ENCODE peak calls at places on chromosomes 11 and 22, in eight cellular contexts. One of them, this sample, is unnamed.

GRCh38 chr11:66002648-66003225 is 434 bp downstream of the BANF1 start:
- DNase-seq in kidney: no peak
- DNase-seq in colonic mucosa: peak; percentile 67
- DNase-seq in effector memory CD4-positive, alpha-beta T cell: no peak
- DNase-seq in psoas muscle: peak; percentile 91
- DNase-seq in IMR-90: peak; percentile 48
- DNase-seq in thoracic aorta: no peak
- DNase-seq in suprapubic skin: no peak
- DNase-seq in this sample: no peak

GRCh38 chr11:86291466-86292262 is 10.4 kb upstream of the HIKESHI start:
- DNase-seq in effector memory CD4-positive, alpha-beta T cell: peak; percentile 38
- DNase-seq in suprapubic skin: no peak
- DNase-seq in psoas muscle: no peak
- DNase-seq in colonic mucosa: peak; percentile 57
- DNase-seq in thoracic aorta: no peak
- DNase-seq in IMR-90: peak; percentile 55
- DNase-seq in kidney: no peak
- DNase-seq in this sample: no peak

GRCh38 chr11:70489276-70489675 is 90.9 kb downstream of the CTTN start:
- DNase-seq in colonic mucosa: no peak
- DNase-seq in psoas muscle: peak; percentile 21
- DNase-seq in effector memory CD4-positive, alpha-beta T cell: no peak
- DNase-seq in IMR-90: no peak
- DNase-seq in thoracic aorta: no peak
- DNase-seq in kidney: peak; percentile 34
- DNase-seq in suprapubic skin: no peak
- DNase-seq in this sample: peak; percentile 32

GRCh38 chr11:123100378-123101085 is 38.6 kb upstream of the HSPA8 start:
- DNase-seq in IMR-90: no peak
- DNase-seq in suprapubic skin: no peak
- DNase-seq in colonic mucosa: no peak
- DNase-seq in thoracic aorta: no peak
- DNase-seq in kidney: no peak
- DNase-seq in effector memory CD4-positive, alpha-beta T cell: no peak
- DNase-seq in psoas muscle: peak; percentile 60
- DNase-seq in this sample: no peak

GRCh38 chr11:128496684-128497056 is 90.7 kb downstream of the ETS1 start:
- DNase-seq in psoas muscle: peak; percentile 72
- DNase-seq in suprapubic skin: no peak
- DNase-seq in IMR-90: no peak
- DNase-seq in kidney: no peak
- DNase-seq in thoracic aorta: no peak
- DNase-seq in colonic mucosa: no peak
- DNase-seq in effector memory CD4-positive, alpha-beta T cell: no peak
- DNase-seq in this sample: no peak

GRCh38 chr11:126212089-126212660 is 593 bp downstream of the FAM118B start:
- DNase-seq in kidney: no peak
- DNase-seq in thoracic aorta: no peak
- DNase-seq in effector memory CD4-positive, alpha-beta T cell: no peak
- DNase-seq in suprapubic skin: no peak
- DNase-seq in psoas muscle: no peak
- DNase-seq in IMR-90: peak; percentile 24
- DNase-seq in colonic mucosa: no peak
- DNase-seq in this sample: no peak

GRCh38 chr11:78935408-78936101 is 360.9 kb upstream of the NARS2 start:
- DNase-seq in IMR-90: no peak
- DNase-seq in colonic mucosa: no peak
- DNase-seq in thoracic aorta: no peak
- DNase-seq in effector memory CD4-positive, alpha-beta T cell: no peak
- DNase-seq in kidney: no peak
- DNase-seq in suprapubic skin: no peak
- DNase-seq in psoas muscle: no peak
- DNase-seq in this sample: no peak

GRCh38 chr11:27902981-27903624 is 202.8 kb upstream of the BDNF start:
- DNase-seq in suprapubic skin: no peak
- DNase-seq in effector memory CD4-positive, alpha-beta T cell: no peak
- DNase-seq in thoracic aorta: no peak
- DNase-seq in psoas muscle: no peak
- DNase-seq in kidney: no peak
- DNase-seq in colonic mucosa: no peak
- DNase-seq in IMR-90: peak; percentile 73
- DNase-seq in this sample: no peak

GRCh38 chr11:127027000-127027399 is 26.4 kb upstream of the KIRREL3 start:
- DNase-seq in psoas muscle: no peak
- DNase-seq in thoracic aorta: no peak
- DNase-seq in colonic mucosa: no peak
- DNase-seq in kidney: no peak
- DNase-seq in suprapubic skin: no peak
- DNase-seq in effector memory CD4-positive, alpha-beta T cell: no peak
- DNase-seq in IMR-90: no peak
- DNase-seq in this sample: no peak

GRCh38 chr11:19441752-19442553 is 201.2 kb upstream of the E2F8 start:
- DNase-seq in suprapubic skin: no peak
- DNase-seq in thoracic aorta: peak; percentile 13
- DNase-seq in kidney: peak; percentile 66
- DNase-seq in colonic mucosa: no peak
- DNase-seq in effector memory CD4-positive, alpha-beta T cell: no peak
- DNase-seq in IMR-90: peak; percentile 98
- DNase-seq in psoas muscle: no peak
- DNase-seq in this sample: no peak

GRCh38 chr11:1082346-1082727 is 7.7 kb downstream of the MUC2 start:
- DNase-seq in effector memory CD4-positive, alpha-beta T cell: no peak
- DNase-seq in psoas muscle: peak; percentile 46
- DNase-seq in kidney: peak; percentile 59
- DNase-seq in colonic mucosa: no peak
- DNase-seq in thoracic aorta: no peak
- DNase-seq in IMR-90: no peak
- DNase-seq in suprapubic skin: no peak
- DNase-seq in this sample: peak; percentile 53

GRCh38 chr11:8257003-8257664 is 6.5 kb downstream of the LMO1 start:
- DNase-seq in thoracic aorta: no peak
- DNase-seq in kidney: no peak
- DNase-seq in suprapubic skin: no peak
- DNase-seq in effector memory CD4-positive, alpha-beta T cell: no peak
- DNase-seq in IMR-90: no peak
- DNase-seq in psoas muscle: no peak
- DNase-seq in colonic mucosa: no peak
- DNase-seq in this sample: peak; percentile 40

GRCh38 chr22:25199726-25200520 is at the start of gene CRYBB3:
- DNase-seq in suprapubic skin: no peak
- DNase-seq in thoracic aorta: no peak
- DNase-seq in kidney: no peak
- DNase-seq in IMR-90: no peak
- DNase-seq in psoas muscle: no peak
- DNase-seq in colonic mucosa: no peak
- DNase-seq in effector memory CD4-positive, alpha-beta T cell: no peak
- DNase-seq in this sample: peak; percentile 52

GRCh38 chr11:69982675-69983570 is 95.2 kb upstream of the ANO1 start:
- DNase-seq in effector memory CD4-positive, alpha-beta T cell: no peak
- DNase-seq in colonic mucosa: no peak
- DNase-seq in psoas muscle: peak; percentile 25
- DNase-seq in kidney: peak; percentile 22
- DNase-seq in thoracic aorta: no peak
- DNase-seq in IMR-90: no peak
- DNase-seq in suprapubic skin: no peak
- DNase-seq in this sample: no peak

GRCh38 chr11:36569095-36569494 is 1.3 kb downstream of the RAG1 start:
- DNase-seq in effector memory CD4-positive, alpha-beta T cell: no peak
- DNase-seq in thoracic aorta: no peak
- DNase-seq in suprapubic skin: no peak
- DNase-seq in IMR-90: no peak
- DNase-seq in colonic mucosa: no peak
- DNase-seq in psoas muscle: no peak
- DNase-seq in kidney: no peak
- DNase-seq in this sample: no peak
- H3K4me1 ChIP-seq in effector memory CD4-positive, alpha-beta T cell: no peaks in the 10 kb centered on the region
- H3K4me1 ChIP-seq in thoracic aorta: peaks cover 5% of the 10 kb centered on the region
- H3K4me1 ChIP-seq in suprapubic skin: no peaks in the 10 kb centered on the region
- H3K4me1 ChIP-seq in IMR-90: no peaks in the 10 kb centered on the region
- H3K4me1 ChIP-seq in colonic mucosa: no peaks in the 10 kb centered on the region
- H3K4me1 ChIP-seq in psoas muscle: no peaks in the 10 kb centered on the region
- H3K4me1 ChIP-seq in kidney: no peaks in the 10 kb centered on the region
- H3K4me1 ChIP-seq in this sample: no peaks in the 10 kb centered on the region

GRCh38 chr11:67468509-67468834 is 579 bp downstream of the TMEM134 start:
- DNase-seq in effector memory CD4-positive, alpha-beta T cell: no peak
- DNase-seq in IMR-90: no peak
- DNase-seq in suprapubic skin: no peak
- DNase-seq in psoas muscle: no peak
- DNase-seq in thoracic aorta: no peak
- DNase-seq in colonic mucosa: peak; percentile 61
- DNase-seq in kidney: no peak
- DNase-seq in this sample: no peak
- H3K4me1 ChIP-seq in effector memory CD4-positive, alpha-beta T cell: peaks cover 42% of the 10 kb centered on the region
- H3K4me1 ChIP-seq in IMR-90: peaks cover 9% of the 10 kb centered on the region
- H3K4me1 ChIP-seq in suprapubic skin: peaks cover 54% of the 10 kb centered on the region
- H3K4me1 ChIP-seq in psoas muscle: peaks cover 19% of the 10 kb centered on the region
- H3K4me1 ChIP-seq in thoracic aorta: peaks cover 44% of the 10 kb centered on the region
- H3K4me1 ChIP-seq in colonic mucosa: peaks cover 18% of the 10 kb centered on the region
- H3K4me1 ChIP-seq in kidney: peaks cover 12% of the 10 kb centered on the region
- H3K4me1 ChIP-seq in this sample: peaks cover 26% of the 10 kb centered on the region

GRCh38 chr11:118010738-118011461 is 24.7 kb downstream of the IL10RA start:
- DNase-seq in effector memory CD4-positive, alpha-beta T cell: no peak
- DNase-seq in psoas muscle: peak; percentile 66
- DNase-seq in IMR-90: no peak
- DNase-seq in thoracic aorta: no peak
- DNase-seq in kidney: no peak
- DNase-seq in colonic mucosa: peak; percentile 43
- DNase-seq in suprapubic skin: peak; percentile 80
- DNase-seq in this sample: peak; percentile 81

GRCh38 chr11:118015385-118015841 is 29.2 kb downstream of the IL10RA start:
- DNase-seq in colonic mucosa: no peak
- DNase-seq in thoracic aorta: no peak
- DNase-seq in IMR-90: no peak
- DNase-seq in suprapubic skin: peak; percentile 50
- DNase-seq in psoas muscle: no peak
- DNase-seq in kidney: no peak
- DNase-seq in effector memory CD4-positive, alpha-beta T cell: no peak
- DNase-seq in this sample: no peak

GRCh38 chr11:118016094-118016493 is 29.9 kb downstream of the IL10RA start:
- DNase-seq in suprapubic skin: no peak
- DNase-seq in colonic mucosa: no peak
- DNase-seq in kidney: no peak
- DNase-seq in effector memory CD4-positive, alpha-beta T cell: no peak
- DNase-seq in thoracic aorta: no peak
- DNase-seq in psoas muscle: no peak
- DNase-seq in IMR-90: no peak
- DNase-seq in this sample: no peak

GRCh38 chr11:118012083-118012669 is 26.0 kb downstream of the IL10RA start:
- DNase-seq in colonic mucosa: no peak
- DNase-seq in IMR-90: peak; percentile 1
- DNase-seq in suprapubic skin: peak; percentile 78
- DNase-seq in kidney: no peak
- DNase-seq in effector memory CD4-positive, alpha-beta T cell: no peak
- DNase-seq in thoracic aorta: no peak
- DNase-seq in psoas muscle: peak; percentile 56
- DNase-seq in this sample: peak; percentile 76

GRCh38 chr11:118014022-118014421 is 27.8 kb downstream of the IL10RA start:
- DNase-seq in thoracic aorta: no peak
- DNase-seq in kidney: no peak
- DNase-seq in effector memory CD4-positive, alpha-beta T cell: no peak
- DNase-seq in colonic mucosa: no peak
- DNase-seq in IMR-90: no peak
- DNase-seq in psoas muscle: no peak
- DNase-seq in suprapubic skin: no peak
- DNase-seq in this sample: no peak
- H3K4me1 ChIP-seq in thoracic aorta: no peaks in the 10 kb centered on the region
- H3K4me1 ChIP-seq in kidney: peaks cover 9% of the 10 kb centered on the region
- H3K4me1 ChIP-seq in effector memory CD4-positive, alpha-beta T cell: peaks cover 62% of the 10 kb centered on the region
- H3K4me1 ChIP-seq in colonic mucosa: no peaks in the 10 kb centered on the region
- H3K4me1 ChIP-seq in IMR-90: no peaks in the 10 kb centered on the region
- H3K4me1 ChIP-seq in psoas muscle: no peaks in the 10 kb centered on the region
- H3K4me1 ChIP-seq in suprapubic skin: peaks cover 30% of the 10 kb centered on the region
- H3K4me1 ChIP-seq in this sample: peaks cover 25% of the 10 kb centered on the region

GRCh38 chr11:68828155-68828931 is 13.4 kb downstream of the CPT1A start:
- DNase-seq in suprapubic skin: no peak
- DNase-seq in psoas muscle: no peak
- DNase-seq in effector memory CD4-positive, alpha-beta T cell: no peak
- DNase-seq in thoracic aorta: no peak
- DNase-seq in kidney: no peak
- DNase-seq in IMR-90: no peak
- DNase-seq in colonic mucosa: no peak
- DNase-seq in this sample: no peak
- H3K4me1 ChIP-seq in suprapubic skin: peaks cover 38% of the 10 kb centered on the region
- H3K4me1 ChIP-seq in psoas muscle: peaks cover 33% of the 10 kb centered on the region
- H3K4me1 ChIP-seq in effector memory CD4-positive, alpha-beta T cell: peaks cover 5% of the 10 kb centered on the region
- H3K4me1 ChIP-seq in thoracic aorta: peaks cover 43% of the 10 kb centered on the region
- H3K4me1 ChIP-seq in kidney: peaks cover 5% of the 10 kb centered on the region
- H3K4me1 ChIP-seq in IMR-90: peaks cover 3% of the 10 kb centered on the region
- H3K4me1 ChIP-seq in colonic mucosa: peaks cover 29% of the 10 kb centered on the region
- H3K4me1 ChIP-seq in this sample: peaks cover 50% of the 10 kb centered on the region

GRCh38 chr11:76753950-76754349 is 29.2 kb upstream of the TSKU start:
- DNase-seq in effector memory CD4-positive, alpha-beta T cell: no peak
- DNase-seq in colonic mucosa: no peak
- DNase-seq in kidney: no peak
- DNase-seq in suprapubic skin: no peak
- DNase-seq in psoas muscle: no peak
- DNase-seq in thoracic aorta: no peak
- DNase-seq in IMR-90: no peak
- DNase-seq in this sample: no peak

GRCh38 chr11:76752321-76753175 is 30.6 kb upstream of the TSKU start:
- DNase-seq in colonic mucosa: peak; percentile 90
- DNase-seq in IMR-90: peak; percentile 88
- DNase-seq in thoracic aorta: peak; percentile 84
- DNase-seq in effector memory CD4-positive, alpha-beta T cell: no peak
- DNase-seq in psoas muscle: peak; percentile 94
- DNase-seq in kidney: peak; percentile 90
- DNase-seq in suprapubic skin: peak; percentile 95
- DNase-seq in this sample: peak; percentile 82

GRCh38 chr11:76748931-76749330 is 34.2 kb upstream of the TSKU start:
- DNase-seq in suprapubic skin: no peak
- DNase-seq in colonic mucosa: no peak
- DNase-seq in effector memory CD4-positive, alpha-beta T cell: no peak
- DNase-seq in thoracic aorta: no peak
- DNase-seq in psoas muscle: no peak
- DNase-seq in IMR-90: no peak
- DNase-seq in kidney: no peak
- DNase-seq in this sample: no peak

GRCh38 chr11:76750067-76750466 is 33.1 kb upstream of the TSKU start:
- DNase-seq in effector memory CD4-positive, alpha-beta T cell: no peak
- DNase-seq in psoas muscle: no peak
- DNase-seq in kidney: no peak
- DNase-seq in suprapubic skin: no peak
- DNase-seq in IMR-90: no peak
- DNase-seq in colonic mucosa: no peak
- DNase-seq in thoracic aorta: no peak
- DNase-seq in this sample: no peak

DNA sequence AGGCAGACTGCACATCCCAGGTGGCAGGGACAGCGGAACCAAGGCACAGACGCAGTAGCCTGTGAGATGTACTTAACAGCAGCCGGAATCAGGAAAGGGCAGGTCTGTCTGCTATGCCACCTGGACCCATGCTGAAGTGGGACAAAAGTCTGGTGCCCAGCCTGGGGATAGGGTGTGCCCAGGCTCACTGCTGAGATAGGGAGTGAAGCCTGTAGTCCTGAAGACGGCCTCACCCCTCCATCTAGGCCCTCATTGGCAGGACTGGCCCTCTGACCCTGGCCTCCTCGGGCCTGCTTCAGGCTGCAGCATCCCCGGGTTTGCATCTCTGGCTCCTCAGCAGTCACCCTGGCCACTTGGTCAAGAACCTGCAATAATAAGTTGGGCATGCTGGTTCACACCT is 32.4 kb upstream of the TSKU start:
- DNase-seq in colonic mucosa: no peak
- DNase-seq in IMR-90: no peak
- DNase-seq in kidney: no peak
- DNase-seq in thoracic aorta: no peak
- DNase-seq in suprapubic skin: no peak
- DNase-seq in psoas muscle: no peak
- DNase-seq in effector memory CD4-positive, alpha-beta T cell: no peak
- DNase-seq in this sample: no peak
- H3K4me1 ChIP-seq in colonic mucosa: no peaks in the 10 kb centered on the region
- H3K4me1 ChIP-seq in IMR-90: peaks cover 8% of the 10 kb centered on the region
- H3K4me1 ChIP-seq in kidney: peaks cover 6% of the 10 kb centered on the region
- H3K4me1 ChIP-seq in thoracic aorta: peaks cover 39% of the 10 kb centered on the region
- H3K4me1 ChIP-seq in suprapubic skin: peaks cover 24% of the 10 kb centered on the region
- H3K4me1 ChIP-seq in psoas muscle: no peaks in the 10 kb centered on the region
- H3K4me1 ChIP-seq in effector memory CD4-positive, alpha-beta T cell: no peaks in the 10 kb centered on the region
- H3K4me1 ChIP-seq in this sample: peaks cover 28% of the 10 kb centered on the region